ENCODE peak calls at places on chromosomes 3 and 15, in nine cellular contexts. O is psoas muscle; U is CD4-positive, alpha-beta T cell; D is OCI-LY7; N is GM13976; I is left ventricle myocardium inferior; B is endothelial cell; K is brain microvascular endothelial cell; G is Panc1. L is an unnamed sample.

GRCh38 chr3:162586591-162586990 is 1090.0 kb downstream of the OTOL1 start:
- DNase-seq in O (no peak), U (no peak), D (no peak), N (no peak), I (no peak), B (no peak), K (peak), G (no peak), L (no peak)

GRCh38 chr3:81245043-81245442 is 516.4 kb downstream of the GBE1 start:
- DNase-seq in O (no peak), U (no peak), D (no peak), N (no peak), I (no peak), B (no peak), K (no peak), G (no peak), L (no peak)

GRCh38 chr3:37229740-37230139 is 55.4 kb upstream of the LRRFIP2 start:
- DNase-seq in O (no peak), U (no peak), D (no peak), N (no peak), I (no peak), B (no peak), K (no peak), G (no peak), L (no peak)

GRCh38 chr15:28979208-28979891 is 93.6 kb downstream of the APBA2 start:
- DNase-seq in O (no peak), U (no peak), D (no peak), N (no peak), I (no peak), B (no peak), K (no peak), G (no peak), L (no peak)

GRCh38 chr3:128867200-128868125 is 12.0 kb upstream of the ACAD9 start:
- DNase-seq in O (no peak), U (no peak), D (no peak), N (no peak), I (no peak), B (no peak), K (no peak), G (no peak), L (no peak)

GRCh38 chr3:41688595-41689380 is 273.1 kb downstream of the ULK4 start:
- DNase-seq in O (no peak), U (no peak), D (no peak), N (no peak), I (no peak), B (no peak), K (no peak), G (no peak), L (no peak)

GRCh38 chr3:71447197-71447596 is 136.3 kb downstream of the FOXP1 start:
- DNase-seq in O (peak), U (no peak), D (no peak), N (no peak), I (no peak), B (no peak), K (no peak), G (no peak), L (no peak)

GRCh38 chr3:177174607-177175006 is 22.7 kb downstream of the TBL1XR1 start:
- DNase-seq in O (no peak), U (no peak), D (no peak), N (no peak), I (no peak), B (no peak), K (no peak), G (no peak), L (no peak)

GRCh38 chr15:74995779-74996765 is 709 bp downstream of the SCAMP5 start:
- DNase-seq in O (no peak), U (no peak), D (no peak), N (no peak), I (no peak), B (peak), K (no peak), G (no peak), L (no peak)

GRCh38 chr15:85708402-85708932 is 86.3 kb downstream of the KLHL25 start:
- DNase-seq in O (no peak), U (no peak), D (no peak), N (no peak), I (no peak), B (no peak), K (no peak), G (no peak), L (no peak)

GRCh38 chr3:76470285-76470684 is 569.6 kb upstream of the ROBO2 start:
- DNase-seq in O (no peak), U (no peak), D (no peak), N (no peak), I (no peak), B (no peak), K (peak), G (no peak), L (no peak)

GRCh38 chr3:73576995-73577394 is 47.7 kb downstream of the PDZRN3 start:
- DNase-seq in O (no peak), U (no peak), D (no peak), N (no peak), I (no peak), B (no peak), K (peak), G (no peak), L (no peak)

GRCh38 chr15:53193149-53193548 is 403.0 kb upstream of the ONECUT1 start:
- DNase-seq in O (no peak), U (no peak), D (peak), N (peak), I (no peak), B (peak), K (no peak), G (no peak), L (no peak)

GRCh38 chr3:56917740-56918568 is 116.2 kb upstream of the ARHGEF3 start:
- DNase-seq in O (no peak), U (no peak), D (peak), N (peak), I (no peak), B (no peak), K (no peak), G (no peak), L (no peak)

GRCh38 chr3:120350431-120350941 is 1.3 kb upstream of the LRRC58 start:
- DNase-seq in O (no peak), U (no peak), D (peak), N (no peak), I (no peak), B (no peak), K (no peak), G (no peak), L (no peak)

GRCh38 chr3:112126501-112126900 is 6.5 kb downstream of the GCSAM start:
- DNase-seq in O (no peak), U (no peak), D (peak), N (no peak), I (no peak), B (no peak), K (no peak), G (no peak), L (no peak)

GRCh38 chr3:196501316-196502064 is 2.1 kb downstream of the RNF168 start:
- DNase-seq in O (no peak), U (no peak), D (peak), N (no peak), I (no peak), B (no peak), K (peak), G (no peak), L (no peak)

GRCh38 chr15:66936115-66936863 is 129.1 kb upstream of the SMAD3 start:
- DNase-seq in O (peak), U (no peak), D (no peak), N (no peak), I (peak), B (no peak), K (no peak), G (no peak), L (no peak)

GRCh38 chr3:195555110-195555509 is 12.0 kb upstream of the PPP1R2 start:
- DNase-seq in O (no peak), U (no peak), D (no peak), N (no peak), I (no peak), B (no peak), K (no peak), G (no peak), L (no peak)

GRCh38 chr15:75202251-75203016 is 752 bp downstream of the C15orf39 start:
- DNase-seq in O (peak), U (peak), D (peak), N (peak), I (peak), B (peak), K (peak), G (no peak), L (no peak)

GRCh38 chr15:84570164-84570692 is 30.6 kb upstream of the ZSCAN2 start:
- DNase-seq in O (peak), U (peak), D (peak), N (peak), I (peak), B (peak), K (no peak), G (no peak), L (peak)

GRCh38 chr3:16369247-16369646 is 104.2 kb downstream of the OXNAD1 start:
- DNase-seq in O (no peak), U (no peak), D (no peak), N (no peak), I (no peak), B (no peak), K (no peak), G (no peak), L (no peak)

GRCh38 chr15:91928676-91929075 is 75.2 kb downstream of the SLCO3A1 start:
- DNase-seq in O (no peak), U (no peak), D (no peak), N (no peak), I (no peak), B (no peak), K (no peak), G (no peak), L (no peak)

GRCh38 chr3:80771085-80771484 is 990.4 kb downstream of the GBE1 start:
- DNase-seq in O (no peak), U (no peak), D (no peak), N (no peak), I (no peak), B (no peak), K (no peak), G (no peak), L (no peak)

GRCh38 chr15:34759347-34759746 is 4.5 kb upstream of the GJD2 start:
- DNase-seq in O (no peak), U (no peak), D (no peak), N (no peak), I (no peak), B (peak), K (no peak), G (no peak), L (no peak)

GRCh38 chr3:22960326-22960984 is 242.7 kb upstream of the UBE2E2 start:
- DNase-seq in O (no peak), U (no peak), D (peak), N (peak), I (no peak), B (peak), K (peak), G (peak), L (no peak)

GRCh38 chr3:47932431-47932830 is 83.8 kb downstream of the MAP4 start:
- DNase-seq in O (no peak), U (no peak), D (no peak), N (no peak), I (no peak), B (no peak), K (no peak), G (no peak), L (no peak)

GRCh38 chr3:80087769-80088168 is 320.0 kb upstream of the ROBO1 start:
- DNase-seq in O (no peak), U (no peak), D (no peak), N (no peak), I (no peak), B (no peak), K (no peak), G (no peak), L (no peak)

GRCh38 chr15:81297580-81298575 is 26.1 kb downstream of the STARD5 start:
- DNase-seq in O (no peak), U (no peak), D (no peak), N (no peak), I (no peak), B (no peak), K (no peak), G (no peak), L (no peak)

GRCh38 chr15:69554321-69554961 is 101.8 kb downstream of the RPLP1 start:
- DNase-seq in O (no peak), U (no peak), D (no peak), N (no peak), I (no peak), B (no peak), K (no peak), G (no peak), L (no peak)

GRCh38 chr15:57079446-57079845 is 161.0 kb downstream of the TCF12 start:
- DNase-seq in O (no peak), U (no peak), D (no peak), N (no peak), I (no peak), B (no peak), K (no peak), G (no peak), L (no peak)
- TF ChIP-seq CTCF in O (no peak), U (peak), D (peak), N (peak), I (no peak), B (no peak), K (peak), G (no peak), L (no peak)

GRCh38 chr3:14831916-14832430 is 13.2 kb downstream of the FGD5 start:
- DNase-seq in O (no peak), U (no peak), D (no peak), N (no peak), I (no peak), B (no peak), K (no peak), G (no peak), L (no peak)
- TF ChIP-seq CTCF in O (no peak), U (no peak), D (no peak), N (no peak), I (no peak), B (no peak), K (no peak), G (no peak), L (no peak)

GRCh38 chr3:59809750-59810444 is 760.1 kb upstream of the CFAP20DC start:
- DNase-seq in O (no peak), U (no peak), D (peak), N (peak), I (no peak), B (no peak), K (peak), G (no peak), L (no peak)
- TF ChIP-seq CTCF in O (peak), U (no peak), D (peak), N (no peak), I (peak), B (peak), K (peak), G (no peak), L (no peak)

DNA sequence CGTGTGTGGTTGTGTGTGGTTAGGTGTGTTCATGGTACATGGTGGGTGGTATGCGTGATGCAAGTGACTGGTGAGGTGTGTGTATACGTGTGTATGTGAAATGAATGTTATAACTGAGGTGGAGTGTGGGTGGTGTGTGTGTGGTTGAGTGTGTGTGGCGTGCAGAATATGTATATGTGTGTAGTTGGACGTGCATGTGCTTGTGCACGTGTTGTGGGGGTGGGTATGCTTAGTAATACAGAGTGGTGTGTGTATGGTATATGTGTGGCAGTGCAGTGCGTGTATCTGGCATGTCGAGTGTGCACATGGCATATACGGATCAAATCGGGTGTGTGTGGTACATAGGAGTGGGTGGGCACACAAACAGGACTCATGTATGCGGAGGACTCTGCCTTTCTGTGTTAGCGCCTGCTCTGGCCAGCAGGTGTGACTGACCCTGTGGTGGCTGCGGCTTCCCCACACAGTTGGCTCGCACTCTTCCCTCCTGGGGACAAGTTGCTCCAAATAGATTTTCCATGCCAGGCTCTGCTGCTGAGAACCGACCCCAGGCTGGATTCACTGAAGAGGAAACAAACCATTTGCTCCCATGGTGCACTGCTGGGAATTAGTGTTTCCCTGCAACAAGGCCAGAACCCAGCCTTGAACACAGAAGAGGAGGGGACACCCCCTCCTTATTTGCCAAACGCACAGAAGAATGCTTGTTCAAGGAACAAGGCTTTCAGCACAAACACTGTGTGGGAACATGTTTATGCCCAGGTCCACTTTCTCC is 1.2 kb upstream of the C3orf70 start:
- DNase-seq in O (no peak), U (no peak), D (no peak), N (peak), I (no peak), B (no peak), K (no peak), G (no peak), L (no peak)
- TF ChIP-seq CTCF in O (no peak), U (no peak), D (no peak), N (no peak), I (no peak), B (no peak), K (no peak), G (no peak), L (no peak)

DNA sequence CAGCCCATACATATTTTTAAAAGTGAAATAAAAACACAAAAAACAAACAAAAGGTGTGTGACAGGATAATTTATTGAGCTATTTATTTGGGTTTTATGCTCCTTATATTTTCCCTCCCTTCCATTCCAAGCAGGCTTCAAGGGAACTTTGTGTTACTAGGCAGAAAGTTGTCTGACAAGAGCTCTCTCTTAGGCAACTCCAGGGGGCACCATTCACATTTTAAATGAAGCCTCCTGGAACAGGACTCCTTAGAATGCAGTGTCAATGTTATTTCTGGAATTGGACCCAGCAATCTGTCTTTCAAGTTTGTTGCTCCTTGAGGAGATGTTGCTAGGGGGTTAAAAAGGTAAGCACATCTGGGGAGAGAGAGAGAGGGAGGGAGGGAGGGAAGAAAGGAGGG is 5.4 kb upstream of the RFX7 start:
- DNase-seq in O (no peak), U (no peak), D (peak), N (no peak), I (no peak), B (peak), K (peak), G (no peak), L (no peak)
- TF ChIP-seq CTCF in O (no peak), U (no peak), D (peak), N (peak), I (no peak), B (no peak), K (peak), G (peak), L (no peak)

DNA sequence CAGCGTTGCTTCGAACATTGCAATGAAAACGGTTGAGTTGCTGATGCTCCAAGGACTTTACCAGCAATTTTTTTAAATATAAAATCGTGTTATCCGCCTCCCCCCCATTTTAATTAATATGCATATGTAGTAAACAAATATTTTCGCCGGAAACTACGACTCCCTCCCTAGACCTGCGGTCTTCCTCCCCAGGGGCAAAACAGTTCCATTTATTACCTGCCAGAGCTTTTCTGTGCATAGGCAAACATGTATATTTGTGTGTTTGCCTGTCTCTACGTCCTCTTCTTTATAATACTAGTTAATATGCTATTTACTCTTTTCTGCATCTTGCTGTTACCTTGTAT is 593 bp upstream of the RSL24D1 start:
- DNase-seq in O (no peak), U (no peak), D (peak), N (no peak), I (no peak), B (no peak), K (no peak), G (no peak), L (no peak)
- TF ChIP-seq CTCF in O (no peak), U (peak), D (no peak), N (no peak), I (no peak), B (no peak), K (no peak), G (peak), L (no peak)

GRCh38 chr3:158313344-158313927 is 203.5 kb downstream of the RSRC1 start:
- DNase-seq in O (no peak), U (no peak), D (peak), N (no peak), I (no peak), B (no peak), K (peak), G (peak), L (no peak)
- TF ChIP-seq CTCF in O (no peak), U (peak), D (peak), N (peak), I (peak), B (peak), K (peak), G (peak), L (no peak)

GRCh38 chr3:184015381-184016019 is 2.2 kb downstream of the ABCC5 start:
- DNase-seq in O (peak), U (no peak), D (no peak), N (no peak), I (no peak), B (no peak), K (no peak), G (no peak), L (no peak)

GRCh38 chr3:184018424-184018973 is 815 bp upstream of the ABCC5 start:
- DNase-seq in O (no peak), U (no peak), D (no peak), N (no peak), I (no peak), B (no peak), K (no peak), G (no peak), L (no peak)

GRCh38 chr3:184016820-184017671 is 638 bp downstream of the ABCC5 start:
- DNase-seq in O (peak), U (no peak), D (peak), N (peak), I (peak), B (peak), K (no peak), G (no peak), L (no peak)

GRCh38 chr3:184016169-184016570 is 1.5 kb downstream of the ABCC5 start:
- DNase-seq in O (no peak), U (no peak), D (no peak), N (no peak), I (no peak), B (no peak), K (no peak), G (no peak), L (no peak)

GRCh38 chr3:184017672-184018423 is at the start of gene ABCC5:
- DNase-seq in O (peak), U (peak), D (peak), N (peak), I (peak), B (peak), K (peak), G (peak), L (peak)
- TF ChIP-seq CTCF in O (no peak), U (peak), D (peak), N (peak), I (peak), B (peak), K (no peak), G (no peak), L (no peak)

DNA sequence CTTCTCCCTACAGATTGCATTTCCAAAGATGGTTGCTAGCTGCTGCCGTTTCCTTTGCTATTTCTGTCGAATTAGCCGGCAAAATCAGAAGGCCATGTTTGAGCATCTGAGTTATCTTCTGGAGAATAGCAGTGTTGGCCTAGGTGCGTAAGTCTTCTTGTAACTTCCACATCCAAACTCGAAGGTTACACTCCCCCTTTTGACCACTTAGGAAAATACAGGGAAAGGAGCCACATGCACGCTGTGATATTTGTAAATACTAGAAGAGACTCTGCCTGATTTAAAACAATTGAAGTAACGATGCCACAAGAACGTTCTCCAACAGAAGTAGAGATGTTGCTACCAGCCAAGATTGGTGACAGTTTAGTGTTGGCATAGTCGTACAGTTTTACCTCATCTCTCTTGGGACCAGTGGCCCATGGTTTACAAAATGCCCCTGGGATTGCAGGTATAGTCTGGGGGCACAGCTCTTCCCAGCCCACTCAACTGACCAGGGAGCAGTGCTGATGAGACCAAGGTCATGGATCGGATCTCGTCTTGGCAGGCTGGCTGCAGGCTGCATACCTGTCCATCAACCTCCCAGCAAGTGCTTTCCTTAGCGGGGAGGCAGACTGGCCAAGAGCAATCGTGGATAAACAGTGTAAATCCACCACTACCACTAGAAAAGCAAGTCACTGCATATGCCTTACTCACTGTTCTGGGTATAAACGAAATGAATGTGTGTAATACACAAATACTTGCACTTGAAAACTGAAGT is 268.4 kb upstream of the CHRM5 start:
- DNase-seq in O (no peak), U (no peak), D (peak), N (no peak), I (no peak), B (peak), K (no peak), G (no peak), L (no peak)
- TF ChIP-seq CTCF in O (peak), U (no peak), D (peak), N (no peak), I (no peak), B (peak), K (peak), G (peak), L (no peak)

L was measured in omental fat pad.